ENCODE peak calls at places on chromosomes 1 and 21, in seven cellular contexts. W is GM06990, D is progenitor cell of endocrine pancreas, C is left lung, T is GM13976, R is HCT116, X is B cell. N is an unnamed sample.

GRCh38 chr1:215623162-215623561 is 56.1 kb downstream of the KCTD3 start:
- DNase-seq in D (no peak), R (no peak), X (no peak), T (no peak), C (no peak), W (no peak), N (no peak)

GRCh38 chr1:156082111-156083091 is at the start of gene MEX3A:
- DNase-seq in C (peak), W (peak), R (no peak), D (peak), X (peak), T (peak), N (peak)

GRCh38 chr1:51936531-51936930 is 54.0 kb downstream of the RAB3B start:
- DNase-seq in T (no peak), W (no peak), C (no peak), D (no peak), X (no peak), R (no peak), N (no peak)

GRCh38 chr21:41630249-41630648 is 122.3 kb upstream of the TMPRSS2 start:
- DNase-seq in C (no peak), D (no peak), R (peak), W (no peak), T (no peak), X (no peak), N (no peak)

GRCh38 chr1:227785094-227785811 is 30.2 kb upstream of the PRSS38 start:
- DNase-seq in R (no peak), W (no peak), T (no peak), D (no peak), C (no peak), X (peak), N (no peak)

GRCh38 chr1:109385417-109385816 is 12.3 kb downstream of the SORT1 start:
- DNase-seq in X (no peak), D (no peak), C (no peak), T (no peak), R (no peak), W (no peak), N (no peak)

GRCh38 chr1:14735861-14736260 is 137.4 kb downstream of the KAZN start:
- DNase-seq in D (no peak), X (no peak), R (no peak), T (no peak), C (no peak), W (no peak), N (no peak)

GRCh38 chr1:227343727-227344551 is 25.6 kb upstream of the CDC42BPA start:
- DNase-seq in W (no peak), R (no peak), X (no peak), T (no peak), C (no peak), D (no peak), N (no peak)

GRCh38 chr1:9733160-9733789 is 81.7 kb downstream of the PIK3CD start:
- DNase-seq in C (no peak), W (peak), T (peak), R (no peak), X (no peak), D (no peak), N (no peak)

GRCh38 chr1:17181785-17182464 is 23.0 kb upstream of the PADI1 start:
- DNase-seq in W (no peak), R (no peak), D (no peak), C (no peak), X (peak), T (no peak), N (no peak)

GRCh38 chr1:243842978-243843490 is 7.0 kb downstream of the AKT3 start:
- DNase-seq in T (no peak), C (no peak), W (no peak), R (no peak), X (no peak), D (no peak), N (peak)

GRCh38 chr1:75725256-75725655 is 747 bp downstream of the ACADM start:
- DNase-seq in X (no peak), D (no peak), C (no peak), W (no peak), R (no peak), T (no peak), N (no peak)

GRCh38 chr1:227316941-227317540 is 1.3 kb downstream of the CDC42BPA start:
- DNase-seq in C (no peak), T (no peak), R (no peak), D (no peak), X (no peak), W (no peak), N (no peak)

GRCh38 chr1:53826367-53826766 is 11.7 kb downstream of the NDC1 start:
- DNase-seq in T (no peak), C (no peak), R (no peak), W (no peak), D (no peak), X (no peak), N (no peak)

GRCh38 chr1:56377407-56377806 is 202.0 kb downstream of the PLPP3 start:
- DNase-seq in T (no peak), R (no peak), W (no peak), D (no peak), C (no peak), X (no peak), N (no peak)

GRCh38 chr1:226632169-226632884 is 83.8 kb downstream of the STUM start:
- DNase-seq in C (peak), X (no peak), R (no peak), W (no peak), D (no peak), T (no peak), N (no peak)

GRCh38 chr1:2133879-2134215 is 60.7 kb downstream of the FAAP20 start:
- DNase-seq in D (no peak), W (no peak), C (no peak), R (no peak), T (no peak), X (no peak), N (no peak)

GRCh38 chr1:66137235-66137634 is 344.5 kb downstream of the PDE4B start:
- DNase-seq in D (no peak), W (no peak), C (no peak), X (no peak), T (no peak), R (no peak), N (no peak)

GRCh38 chr1:15027515-15027948 is 126.0 kb upstream of the TMEM51 start:
- DNase-seq in C (peak), T (peak), W (no peak), R (peak), D (peak), X (peak), N (peak)

GRCh38 chr1:15426492-15427279 is 11.6 kb upstream of the CTRC start:
- DNase-seq in R (no peak), T (no peak), D (no peak), W (no peak), X (peak), C (no peak), N (no peak)

GRCh38 chr1:32255072-32256071 is 4.3 kb downstream of the LCK start:
- DNase-seq in D (no peak), X (no peak), T (no peak), W (peak), R (no peak), C (no peak), N (no peak)

GRCh38 chr1:236815941-236816340 is 20.8 kb downstream of the MTR start:
- DNase-seq in X (no peak), C (no peak), T (no peak), W (no peak), D (no peak), R (no peak), N (no peak)

GRCh38 chr1:232221790-232222499 is 408.0 kb downstream of the SIPA1L2 start:
- DNase-seq in D (no peak), C (peak), W (no peak), X (no peak), T (no peak), R (peak), N (no peak)

GRCh38 chr1:24909388-24909898 is 20.6 kb downstream of the RUNX3 start:
- DNase-seq in C (peak), X (no peak), D (peak), R (no peak), W (peak), T (no peak), N (peak)

GRCh38 chr1:16913866-16914662 is 7.7 kb upstream of the CROCC start:
- DNase-seq in R (peak), W (peak), X (peak), C (peak), D (peak), T (peak), N (peak)

GRCh38 chr1:65528104-65528503 is 107.6 kb downstream of the LEPR start:
- DNase-seq in R (no peak), W (no peak), X (no peak), T (no peak), C (no peak), D (no peak), N (no peak)

GRCh38 chr1:205369621-205370230 is 13.0 kb upstream of the KLHDC8A start:
- DNase-seq in D (no peak), T (no peak), W (no peak), R (no peak), X (no peak), C (no peak), N (no peak)

GRCh38 chr1:167488786-167489185 is 29.5 kb downstream of the CD247 start:
- DNase-seq in W (no peak), R (no peak), T (no peak), X (no peak), D (no peak), C (no peak), N (no peak)

GRCh38 chr1:156476501-156477298 is 23.9 kb downstream of the MEF2D start:
- DNase-seq in D (no peak), T (no peak), W (no peak), C (no peak), X (no peak), R (no peak), N (peak)

GRCh38 chr1:33169290-33170055 is 12.4 kb downstream of the TRIM62 start:
- DNase-seq in X (no peak), W (no peak), T (no peak), R (no peak), C (no peak), D (no peak), N (no peak)

GRCh38 chr1:183243190-183244065 is 57.4 kb downstream of the LAMC2 start:
- DNase-seq in D (no peak), W (no peak), C (no peak), T (no peak), R (no peak), X (no peak), N (no peak)

GRCh38 chr1:169201084-169201619 is 94.7 kb downstream of the ATP1B1 start:
- DNase-seq in D (no peak), X (no peak), C (no peak), R (no peak), T (no peak), W (no peak), N (no peak)

GRCh38 chr1:171438441-171438840 is 46.9 kb upstream of the PRRC2C start:
- DNase-seq in X (no peak), D (no peak), R (peak), C (peak), T (no peak), W (no peak), N (peak)

GRCh38 chr1:186304982-186305949 is 69.8 kb downstream of the TPR start:
- DNase-seq in R (peak), W (peak), X (peak), C (no peak), D (no peak), T (peak), N (no peak)

GRCh38 chr1:173531069-173531693 is 54.0 kb downstream of the PRDX6 start:
- DNase-seq in T (no peak), D (no peak), W (no peak), R (no peak), C (no peak), X (no peak), N (no peak)

GRCh38 chr1:168987330-168987729 is 119.2 kb upstream of the ATP1B1 start:
- DNase-seq in T (no peak), D (no peak), W (no peak), C (no peak), R (no peak), X (no peak), N (no peak)

GRCh38 chr1:61942856-61943255 is 200.6 kb downstream of the PATJ start:
- DNase-seq in X (no peak), T (no peak), C (no peak), R (no peak), W (no peak), D (no peak), N (no peak)
- TF ChIP-seq CTCF in X (no peak), T (no peak), C (no peak), R (no peak), W (no peak), D (no peak), N (no peak)

GRCh38 chr1:41494351-41495170 is 10.1 kb upstream of the EDN2 start:
- DNase-seq in C (no peak), X (no peak), D (no peak), W (no peak), T (no peak), R (no peak), N (no peak)
- TF ChIP-seq CTCF in C (no peak), X (no peak), D (no peak), W (no peak), T (no peak), R (no peak), N (no peak)

GRCh38 chr21:18370292-18370691 is 33.3 kb downstream of the TMPRSS15 start:
- DNase-seq in T (no peak), D (no peak), R (no peak), W (no peak), C (no peak), X (no peak), N (no peak)
- TF ChIP-seq CTCF in T (no peak), D (no peak), R (no peak), W (no peak), C (no peak), X (no peak), N (no peak)

DNA sequence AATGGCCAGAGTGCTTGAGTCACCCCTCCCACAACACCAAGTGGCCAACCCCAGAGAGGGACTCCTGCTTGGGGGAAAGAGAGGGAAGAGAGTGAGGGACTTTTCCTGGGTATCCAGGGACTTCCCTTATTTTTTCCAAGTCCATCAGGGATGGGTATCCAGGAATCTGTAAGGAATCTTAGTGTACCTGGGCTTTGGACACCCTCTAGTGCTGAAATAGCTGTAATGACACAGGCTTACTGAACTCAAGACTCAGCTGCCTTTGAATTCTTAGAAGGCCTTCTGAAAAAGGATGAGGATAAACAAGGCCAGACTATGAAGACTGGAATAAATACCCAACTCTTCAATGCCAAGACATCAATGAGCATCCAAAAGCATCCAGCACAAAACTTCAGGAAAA is 12.0 kb downstream of the TSHB start:
- DNase-seq in X (no peak), T (no peak), W (no peak), R (peak), D (no peak), C (no peak), N (no peak)
- TF ChIP-seq CTCF in X (no peak), T (no peak), W (peak), R (peak), D (peak), C (no peak), N (no peak)

GRCh38 chr21:42737969-42738590 is 84.7 kb downstream of the PDE9A start:
- DNase-seq in T (no peak), C (no peak), X (peak), R (no peak), D (no peak), W (peak), N (peak)

GRCh38 chr21:42739061-42739931 is 85.9 kb downstream of the PDE9A start:
- DNase-seq in X (no peak), W (no peak), D (no peak), T (no peak), R (no peak), C (no peak), N (no peak)

GRCh38 chr21:42740405-42740909 is 87.0 kb downstream of the PDE9A start:
- DNase-seq in X (no peak), D (no peak), W (no peak), C (no peak), T (no peak), R (no peak), N (no peak)

GRCh38 chr21:42744520-42745445 is 91.4 kb downstream of the PDE9A start:
- DNase-seq in C (peak), D (no peak), X (no peak), R (no peak), W (no peak), T (no peak), N (no peak)

GRCh38 chr21:42741056-42741455 is 87.6 kb downstream of the PDE9A start:
- DNase-seq in D (no peak), W (no peak), C (no peak), X (no peak), T (no peak), R (no peak), N (no peak)
- TF ChIP-seq CTCF in D (no peak), W (no peak), C (no peak), X (no peak), T (no peak), R (no peak), N (no peak)

N was measured in Calu3.